ENCODE peak calls at places on chromosomes 3 and 15, in seven cellular contexts. N, L, V, X, M, I and A are unnamed samples.

GRCh38 chr3:81068546-81068945 is 692.9 kb downstream of the GBE1 start:
- DNase-seq in L (no peak), X (no peak), V (no peak), I (no peak), N (no peak), M (no peak), A (no peak)

GRCh38 chr3:8663177-8664061 is 18.8 kb upstream of the SSUH2 start:
- DNase-seq in L (peak), M (peak), X (peak), I (peak), N (peak), V (no peak), A (peak)

GRCh38 chr3:115783938-115784738 is 160.8 kb downstream of the GAP43 start:
- DNase-seq in V (peak), X (peak), M (peak), N (peak), L (peak), I (peak), A (peak)

GRCh38 chr3:172103724-172104123 is 64.3 kb downstream of the FNDC3B start:
- DNase-seq in X (no peak), V (no peak), L (no peak), M (peak), I (peak), N (no peak), A (no peak)

GRCh38 chr15:43168192-43169107 is 16.8 kb upstream of the CCNDBP1 start:
- DNase-seq in M (peak), X (no peak), V (no peak), L (no peak), I (peak), N (no peak), A (no peak)

GRCh38 chr3:16516695-16517481 is 3.4 kb upstream of the RFTN1 start:
- DNase-seq in N (no peak), I (peak), V (no peak), M (peak), L (no peak), X (no peak), A (no peak)

GRCh38 chr15:92958105-92958504 is 58.0 kb downstream of the CHD2 start:
- DNase-seq in M (peak), X (no peak), N (peak), L (no peak), I (no peak), V (no peak), A (no peak)

GRCh38 chr15:77898811-77899730 is 178.4 kb downstream of the TBC1D2B start:
- DNase-seq in X (no peak), M (no peak), V (no peak), N (no peak), L (peak), I (no peak), A (no peak)

GRCh38 chr3:195544634-195545033 is 1.5 kb upstream of the PPP1R2 start:
- DNase-seq in I (peak), M (no peak), X (no peak), V (no peak), N (no peak), L (peak), A (no peak)

GRCh38 chr15:86006546-86006945 is 73.1 kb upstream of the AGBL1 start:
- DNase-seq in X (no peak), I (no peak), M (no peak), N (no peak), V (no peak), L (no peak), A (no peak)

GRCh38 chr3:54067060-54067459 is 55.3 kb upstream of the CACNA2D3 start:
- DNase-seq in X (no peak), I (no peak), M (peak), N (no peak), V (no peak), L (no peak), A (no peak)

GRCh38 chr15:50138391-50138790 is 19.4 kb upstream of the ATP8B4 start:
- DNase-seq in I (no peak), M (peak), V (no peak), L (no peak), N (no peak), X (no peak), A (no peak)
- TF ChIP-seq CTCF in I (peak), M (peak), V (no peak), L (no peak), N (peak), X (no peak), A (peak)

GRCh38 chr15:84979651-84980050 is 2.0 kb upstream of the PDE8A start:
- DNase-seq in V (no peak), N (no peak), M (no peak), X (no peak), I (no peak), L (no peak), A (no peak)

GRCh38 chr15:84982301-84982920 is 755 bp downstream of the PDE8A start:
- DNase-seq in I (peak), N (no peak), V (peak), M (peak), X (no peak), L (peak), A (no peak)

GRCh38 chr15:84981711-84982300 is at the start of gene PDE8A:
- DNase-seq in L (no peak), V (peak), I (peak), M (peak), N (no peak), X (no peak), A (peak)

GRCh38 chr15:84980196-84981053 is 1.2 kb upstream of the PDE8A start:
- DNase-seq in M (peak), V (peak), L (peak), N (peak), I (peak), X (peak), A (peak)

GRCh38 chr15:84981054-84981710 is 474 bp upstream of the PDE8A start:
- DNase-seq in V (peak), X (peak), M (peak), N (peak), I (peak), L (peak), A (peak)
- TF ChIP-seq CTCF in V (no peak), X (no peak), M (no peak), N (no peak), I (no peak), L (peak), A (peak)

GRCh38 chr3:170128977-170129431 is 52.5 kb downstream of the PHC3 start:
- DNase-seq in N (no peak), X (no peak), V (no peak), M (peak), I (peak), L (no peak), A (no peak)
- TF ChIP-seq CTCF in N (no peak), X (no peak), V (no peak), M (no peak), I (no peak), L (no peak), A (no peak)

GRCh38 chr3:71512000-71512399 is 71.5 kb downstream of the FOXP1 start:
- DNase-seq in I (no peak), L (no peak), M (peak), N (no peak), V (no peak), X (no peak), A (no peak)
- TF ChIP-seq CTCF in I (no peak), L (no peak), M (no peak), N (no peak), V (no peak), X (no peak), A (no peak)

GRCh38 chr3:11532865-11533490 is 110.7 kb downstream of the VGLL4 start:
- DNase-seq in X (no peak), N (no peak), M (peak), V (no peak), L (no peak), I (peak), A (no peak)

GRCh38 chr3:11529281-11529680 is 114.4 kb downstream of the VGLL4 start:
- DNase-seq in L (no peak), X (no peak), M (no peak), V (no peak), I (no peak), N (no peak), A (no peak)

GRCh38 chr3:11534011-11534782 is 109.5 kb downstream of the VGLL4 start:
- DNase-seq in N (no peak), L (peak), M (no peak), X (no peak), V (no peak), I (no peak), A (no peak)

GRCh38 chr3:11534783-11535081 is 109.0 kb downstream of the VGLL4 start:
- DNase-seq in X (no peak), N (no peak), I (no peak), V (no peak), L (no peak), M (no peak), A (no peak)

GRCh38 chr3:11530153-11530721 is 113.5 kb downstream of the VGLL4 start:
- DNase-seq in L (no peak), X (no peak), N (peak), I (peak), V (no peak), M (peak), A (no peak)
- TF ChIP-seq CTCF in L (no peak), X (no peak), N (peak), I (peak), V (no peak), M (peak), A (no peak)

GRCh38 chr3:38655708-38656300 is 6.3 kb upstream of the SCN5A start:
- DNase-seq in X (peak), M (peak), V (no peak), L (no peak), N (no peak), I (peak), A (no peak)
- TF ChIP-seq CTCF in X (peak), M (peak), V (no peak), L (no peak), N (peak), I (peak), A (peak)

GRCh38 chr15:62390793-62391543 is 225.9 kb upstream of the C2CD4B start:
- DNase-seq in L (peak), N (no peak), I (peak), M (peak), V (peak), X (no peak), A (peak)
- TF ChIP-seq CTCF in L (no peak), N (no peak), I (no peak), M (no peak), V (no peak), X (no peak), A (no peak)

GRCh38 chr15:52552303-52552702 is 16.5 kb downstream of the ARPP19 start:
- DNase-seq in I (no peak), M (no peak), X (no peak), N (no peak), V (no peak), L (no peak), A (no peak)
- TF ChIP-seq CTCF in I (no peak), M (no peak), X (no peak), N (no peak), V (no peak), L (no peak), A (no peak)

GRCh38 chr15:80450811-80451321 is 46.7 kb downstream of the ARNT2 start:
- DNase-seq in N (no peak), I (no peak), L (no peak), V (no peak), X (no peak), M (no peak), A (no peak)
- TF ChIP-seq CTCF in N (no peak), I (no peak), L (no peak), V (no peak), X (no peak), M (no peak), A (no peak)